ENCODE peak calls at places on chromosomes 12 and 14, in six cellular contexts. T is tibial artery; M is body of pancreas; V is dorsolateral prefrontal cortex; X is fibroblast of the aortic adventitia; R is CD8-positive, alpha-beta T cell. W is an unnamed sample.

GRCh38 chr12:132998742-132999141 is 12.6 kb downstream of the ZNF26 start:
- DNase-seq in T (no peak), M (no peak), V (no peak), X (no peak), R (no peak), W (no peak)

GRCh38 chr12:15580431-15580830 is 208.8 kb downstream of the EPS8 start:
- DNase-seq in T (no peak), M (no peak), V (no peak), X (no peak), R (no peak), W (no peak)

GRCh38 chr12:51238510-51239334 is at the start of gene DAZAP2:
- DNase-seq in T (peak; percentile 94), M (peak; percentile 99), V (peak; percentile 96), X (peak; percentile 94), R (peak; percentile 96), W (peak; percentile 99)

GRCh38 chr12:122089080-122089479 is 10.5 kb downstream of the MLXIP start:
- DNase-seq in T (no peak), M (peak; percentile 18), V (no peak), X (no peak), R (no peak), W (no peak)

GRCh38 chr12:100058482-100059029 is 73.8 kb upstream of the ANKS1B start:
- DNase-seq in T (no peak), M (no peak), V (no peak), X (peak; percentile 92), R (no peak), W (peak; percentile 81)

GRCh38 chr14:51917186-51917585 is 56.8 kb downstream of the GNG2 start:
- DNase-seq in T (no peak), M (peak; percentile 11), V (no peak), X (peak; percentile 25), R (no peak), W (no peak)

GRCh38 chr12:95674088-95674595 is 116.4 kb downstream of the NTN4 start:
- DNase-seq in T (no peak), M (no peak), V (no peak), X (no peak), R (no peak), W (no peak)

GRCh38 chr12:105047303-105047702 is 37.0 kb downstream of the ALDH1L2 start:
- DNase-seq in T (no peak), M (no peak), V (no peak), X (no peak), R (no peak), W (no peak)

GRCh38 chr12:912466-913235 is 36.8 kb downstream of the RAD52 start:
- DNase-seq in T (no peak), M (no peak), V (no peak), X (no peak), R (no peak), W (no peak)

GRCh38 chr14:47186491-47186890 is 488.9 kb downstream of the MDGA2 start:
- DNase-seq in T (no peak), M (no peak), V (no peak), X (no peak), R (no peak), W (no peak)

GRCh38 chr14:37599527-37600368 is 4.3 kb downstream of the TTC6 start:
- DNase-seq in T (no peak), M (no peak), V (no peak), X (no peak), R (no peak), W (no peak)

GRCh38 chr14:91078095-91078737 is 17.8 kb upstream of the RPS6KA5 start:
- DNase-seq in T (no peak), M (no peak), V (no peak), X (no peak), R (peak; percentile 30), W (no peak)

GRCh38 chr12:57162541-57163125 is 15.2 kb upstream of the LRP1-AS start:
- DNase-seq in T (no peak), M (no peak), V (no peak), X (no peak), R (no peak), W (no peak)

GRCh38 chr12:107282628-107283027 is 189.3 kb upstream of the CRY1 start:
- DNase-seq in T (no peak), M (no peak), V (no peak), X (no peak), R (no peak), W (no peak)

GRCh38 chr12:67155863-67156262 is 113.3 kb upstream of the CAND1 start:
- DNase-seq in T (no peak), M (no peak), V (no peak), X (peak; percentile 11), R (no peak), W (peak; percentile 47)

GRCh38 chr12:53122961-53123468 is 19.7 kb downstream of the SOAT2 start:
- DNase-seq in T (no peak), M (no peak), V (no peak), X (no peak), R (no peak), W (peak; percentile 47)

GRCh38 chr14:99239661-99240092 is 32.3 kb downstream of the BCL11B start:
- DNase-seq in T (no peak), M (no peak), V (no peak), X (no peak), R (no peak), W (no peak)

GRCh38 chr14:100709252-100709955 is 17.3 kb upstream of the DLK1 start:
- DNase-seq in T (no peak), M (peak; percentile 52), V (no peak), X (peak; percentile 31), R (peak; percentile 24), W (peak; percentile 33)

GRCh38 chr14:59123975-59124374 is 64.5 kb upstream of the DAAM1 start:
- DNase-seq in T (no peak), M (no peak), V (no peak), X (peak; percentile 58), R (no peak), W (no peak)

GRCh38 chr12:64837427-64837826 is 13.0 kb downstream of the TBC1D30 start:
- DNase-seq in T (no peak), M (no peak), V (no peak), X (no peak), R (no peak), W (no peak)

GRCh38 chr12:29593001-29593400 is 95.5 kb upstream of the OVCH1 start:
- DNase-seq in T (no peak), M (no peak), V (no peak), X (no peak), R (no peak), W (no peak)

GRCh38 chr14:94135476-94135875 is 6.1 kb upstream of the IFI27L2 start:
- DNase-seq in T (no peak), M (no peak), V (no peak), X (no peak), R (no peak), W (no peak)

GRCh38 chr12:95943231-95943842 is at the start of gene AMDHD1:
- DNase-seq in T (peak; percentile 27), M (peak; percentile 65), V (peak; percentile 33), X (peak; percentile 32), R (peak; percentile 60), W (peak; percentile 42)

DNA sequence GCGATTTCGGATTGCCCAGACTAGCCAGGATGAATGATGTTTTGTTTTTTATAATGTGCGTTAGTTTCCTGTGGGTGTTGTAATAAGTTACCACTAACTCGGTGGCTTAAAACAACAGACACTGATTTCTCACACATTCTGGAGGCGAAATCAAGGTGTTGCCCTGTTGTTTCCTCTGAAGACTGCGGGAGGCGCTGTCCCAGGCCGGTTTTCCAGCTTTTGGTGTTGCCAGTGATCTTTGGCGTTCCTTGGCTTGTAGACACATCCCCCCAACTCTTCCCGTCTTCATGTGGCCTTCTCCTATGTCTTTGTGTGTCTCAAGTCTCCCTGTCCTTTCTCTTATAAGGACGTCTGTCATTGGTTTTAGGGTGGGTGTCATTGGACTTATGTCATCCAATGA is 267.7 kb downstream of the AACS start:
- DNase-seq in T (no peak), M (no peak), V (no peak), X (no peak), R (no peak), W (no peak)
- TF ChIP-seq CTCF in T (no peak), M (no peak), V (no peak), X (no peak), R (no peak), W (no peak)

GRCh38 chr12:4909397-4909733 is 340 bp upstream of the KCNA1 start:
- DNase-seq in T (no peak), M (no peak), V (no peak), X (no peak), R (no peak), W (no peak)
- H3K4me3 ChIP-seq in T (peak overlapping the region; percentile 41), M (no peak overlapping the region), V (peak overlapping the region; percentile 57), X (no peak overlapping the region), R (peak overlapping the region; percentile 43), W (no peak overlapping the region)

GRCh38 chr12:74108729-74109128 is 428.9 kb upstream of the ATXN7L3B start:
- DNase-seq in T (no peak), M (no peak), V (no peak), X (no peak), R (no peak), W (peak; percentile 2)

DNA sequence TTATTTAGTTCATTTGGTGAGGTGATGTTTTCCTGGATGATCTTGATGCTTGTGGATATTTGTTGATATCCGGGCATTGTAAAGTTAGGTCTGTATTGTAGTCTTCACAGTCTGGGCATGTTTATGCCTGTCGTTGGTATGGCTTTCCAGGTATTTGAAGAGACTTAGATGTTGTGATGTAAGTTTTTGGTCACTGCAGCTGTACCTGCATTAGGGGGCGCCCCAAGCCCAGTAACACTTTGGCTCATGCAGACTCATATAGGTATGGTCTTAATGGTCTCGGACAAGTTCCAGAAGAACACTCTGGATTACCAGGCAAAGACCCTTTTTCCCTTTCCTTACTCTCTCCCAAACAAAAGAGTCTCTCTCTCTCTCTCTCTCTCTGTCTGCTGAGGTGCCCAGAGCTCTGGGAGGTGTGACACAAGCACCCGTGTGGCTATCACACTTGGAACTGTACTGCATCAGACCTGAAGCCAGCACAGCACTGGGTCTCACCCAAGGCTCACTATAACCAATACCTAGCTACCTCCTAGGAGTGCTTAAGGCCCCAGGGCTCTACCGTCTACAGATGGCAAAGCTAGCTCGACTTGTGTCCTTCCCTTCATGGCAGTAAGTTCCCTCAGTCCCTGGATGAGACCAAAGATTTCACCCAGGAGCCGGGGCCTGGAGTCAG is 425.8 kb upstream of the ATXN7L3B start:
- DNase-seq in T (no peak), M (peak; percentile 56), V (peak; percentile 33), X (no peak), R (no peak), W (no peak)
- TF ChIP-seq CTCF in T (no peak), M (peak; percentile 33), V (peak; percentile 46), X (no peak), R (no peak), W (no peak)

DNA sequence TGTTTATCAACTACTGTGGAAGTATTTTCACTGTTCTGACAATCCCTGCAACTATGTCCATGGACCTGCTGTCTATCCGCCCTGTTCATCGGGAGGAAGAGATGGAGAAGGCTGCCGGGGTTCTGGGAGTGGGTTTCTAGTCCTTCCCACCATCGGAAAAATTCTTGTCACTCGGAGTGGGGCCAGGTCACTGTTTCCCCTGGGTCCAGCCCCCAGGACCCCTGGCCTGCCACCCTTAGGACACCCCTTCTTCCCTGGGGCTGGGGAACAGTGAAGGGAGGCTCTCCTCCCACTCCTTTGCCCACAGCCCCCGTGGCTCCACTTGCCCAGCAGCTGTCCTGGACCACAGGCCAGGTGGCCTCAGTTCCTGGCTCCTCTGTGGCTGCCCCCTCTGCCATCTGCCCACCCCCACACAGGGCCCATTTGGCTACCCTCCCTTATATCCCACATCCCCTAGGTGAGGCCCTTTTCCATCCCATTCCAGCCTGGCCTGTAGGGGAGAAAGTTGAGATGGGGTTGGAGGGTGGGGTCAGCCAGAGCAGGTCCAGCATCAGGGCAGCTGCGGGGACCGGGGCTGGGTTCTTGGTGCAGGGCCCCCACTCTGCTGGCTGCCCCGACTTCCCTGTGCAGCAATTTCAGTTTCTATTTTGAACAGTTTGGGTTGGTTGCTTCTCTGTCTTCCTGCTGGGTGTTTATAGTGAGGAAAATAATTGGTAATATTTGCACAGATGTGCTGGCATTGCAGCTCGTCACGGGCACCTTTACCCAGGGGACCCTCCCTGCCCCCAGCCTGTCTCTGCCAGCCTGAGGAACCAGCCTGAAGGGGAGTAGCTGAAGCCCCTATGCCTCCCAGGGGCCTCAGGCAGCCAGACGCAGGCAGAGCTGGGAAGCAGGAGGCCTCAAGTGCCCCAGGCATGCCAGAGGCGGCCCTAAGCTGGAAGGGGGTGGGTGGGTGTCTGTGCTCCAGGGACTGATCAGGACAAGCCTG is 23.5 kb downstream of the SYNDIG1L start:
- DNase-seq in T (no peak), M (no peak), V (no peak), X (no peak), R (no peak), W (no peak)
- H3K4me3 ChIP-seq in T (no peak overlapping the region), M (no peak overlapping the region), V (no peak overlapping the region), X (no peak overlapping the region), R (no peak overlapping the region), W (no peak overlapping the region)